ENCODE peak calls at places on chromosomes 4 and X, in eight cellular contexts. One of them, this sample, is unnamed.

GRCh38 chr4:102585329-102585728 is 84.2 kb downstream of the NFKB1 start:
- DNase-seq in AG04450: no peak
- DNase-seq in nucleus accumbens: no peak
- DNase-seq in T-cell: no peak
- DNase-seq in caudate nucleus: no peak
- DNase-seq in activated CD4-positive, alpha-beta T cell treated with anti-CD3 and anti-CD28 coated beads for 24 hours: no peak
- DNase-seq in GM23248: peak; percentile 33
- DNase-seq in astrocyte of the spinal cord: no peak
- DNase-seq in this sample: no peak

GRCh38 chr4:7276538-7276937 is 84.2 kb downstream of the SORCS2 start:
- DNase-seq in GM23248: peak; percentile 59
- DNase-seq in astrocyte of the spinal cord: no peak
- DNase-seq in activated CD4-positive, alpha-beta T cell treated with anti-CD3 and anti-CD28 coated beads for 24 hours: no peak
- DNase-seq in T-cell: no peak
- DNase-seq in AG04450: no peak
- DNase-seq in nucleus accumbens: no peak
- DNase-seq in caudate nucleus: no peak
- DNase-seq in this sample: no peak

GRCh38 chr4:43048570-43048969 is 156.1 kb downstream of the GRXCR1 start:
- DNase-seq in nucleus accumbens: no peak
- DNase-seq in AG04450: no peak
- DNase-seq in GM23248: peak; percentile 10
- DNase-seq in caudate nucleus: no peak
- DNase-seq in activated CD4-positive, alpha-beta T cell treated with anti-CD3 and anti-CD28 coated beads for 24 hours: no peak
- DNase-seq in T-cell: no peak
- DNase-seq in astrocyte of the spinal cord: no peak
- DNase-seq in this sample: no peak

GRCh38 chr4:180152831-180153230 is 2090.4 kb upstream of the TENM3 start:
- DNase-seq in caudate nucleus: no peak
- DNase-seq in GM23248: no peak
- DNase-seq in nucleus accumbens: no peak
- DNase-seq in activated CD4-positive, alpha-beta T cell treated with anti-CD3 and anti-CD28 coated beads for 24 hours: no peak
- DNase-seq in AG04450: no peak
- DNase-seq in astrocyte of the spinal cord: no peak
- DNase-seq in T-cell: no peak
- DNase-seq in this sample: no peak

GRCh38 chr4:106766519-106766918 is 269.6 kb downstream of the DKK2 start:
- DNase-seq in AG04450: no peak
- DNase-seq in activated CD4-positive, alpha-beta T cell treated with anti-CD3 and anti-CD28 coated beads for 24 hours: no peak
- DNase-seq in T-cell: no peak
- DNase-seq in nucleus accumbens: no peak
- DNase-seq in astrocyte of the spinal cord: peak; percentile 30
- DNase-seq in caudate nucleus: no peak
- DNase-seq in GM23248: peak; percentile 42
- DNase-seq in this sample: no peak

GRCh38 chrX:47327902-47328301 is 42.5 kb upstream of the ZNF157 start:
- DNase-seq in T-cell: no peak
- DNase-seq in AG04450: no peak
- DNase-seq in activated CD4-positive, alpha-beta T cell treated with anti-CD3 and anti-CD28 coated beads for 24 hours: no peak
- DNase-seq in astrocyte of the spinal cord: no peak
- DNase-seq in caudate nucleus: no peak
- DNase-seq in GM23248: no peak
- DNase-seq in nucleus accumbens: no peak
- DNase-seq in this sample: no peak

GRCh38 chrX:55488559-55489314 is 911 bp downstream of the USP51 start:
- DNase-seq in astrocyte of the spinal cord: peak; percentile 63
- DNase-seq in AG04450: no peak
- DNase-seq in nucleus accumbens: peak; percentile 68
- DNase-seq in GM23248: peak; percentile 80
- DNase-seq in activated CD4-positive, alpha-beta T cell treated with anti-CD3 and anti-CD28 coated beads for 24 hours: peak; percentile 17
- DNase-seq in caudate nucleus: peak; percentile 33
- DNase-seq in T-cell: peak; percentile 66
- DNase-seq in this sample: no peak

GRCh38 chr4:78441786-78442185 is 109.8 kb upstream of the ANXA3 start:
- DNase-seq in nucleus accumbens: no peak
- DNase-seq in astrocyte of the spinal cord: no peak
- DNase-seq in activated CD4-positive, alpha-beta T cell treated with anti-CD3 and anti-CD28 coated beads for 24 hours: no peak
- DNase-seq in AG04450: no peak
- DNase-seq in GM23248: no peak
- DNase-seq in T-cell: no peak
- DNase-seq in caudate nucleus: no peak
- DNase-seq in this sample: no peak

GRCh38 chr4:56147371-56147770 is 198.6 kb downstream of the CEP135 start:
- DNase-seq in AG04450: no peak
- DNase-seq in nucleus accumbens: no peak
- DNase-seq in T-cell: no peak
- DNase-seq in caudate nucleus: no peak
- DNase-seq in activated CD4-positive, alpha-beta T cell treated with anti-CD3 and anti-CD28 coated beads for 24 hours: no peak
- DNase-seq in astrocyte of the spinal cord: no peak
- DNase-seq in GM23248: peak; percentile 39
- DNase-seq in this sample: peak; percentile 2

GRCh38 chrX:107205770-107206696 is at the start of the genes DNAAF6 and NUP62CL:
- DNase-seq in activated CD4-positive, alpha-beta T cell treated with anti-CD3 and anti-CD28 coated beads for 24 hours: peak; percentile 47
- DNase-seq in nucleus accumbens: no peak
- DNase-seq in AG04450: no peak
- DNase-seq in caudate nucleus: peak; percentile 0
- DNase-seq in astrocyte of the spinal cord: peak; percentile 29
- DNase-seq in T-cell: peak; percentile 61
- DNase-seq in GM23248: peak; percentile 2
- DNase-seq in this sample: no peak